ENCODE peak calls at places on chromosomes 3 and 15, in six cellular contexts. One of them, this sample, is unnamed.

GRCh38 chr3:119195911-119196310 is 22.5 kb downstream of the UPK1B start:
- DNase-seq in NCI-H2081: no peak
- DNase-seq in amniotic stem cell: no peak
- DNase-seq in HCEC 1CT: no peak
- DNase-seq in NCI-H345: no peak
- DNase-seq in H9: no peak
- DNase-seq in this sample: no peak

GRCh38 chr3:62559831-62560445 is 186.6 kb upstream of the FEZF2 start:
- DNase-seq in NCI-H2081: no peak
- DNase-seq in amniotic stem cell: no peak
- DNase-seq in HCEC 1CT: peak; percentile 73
- DNase-seq in NCI-H345: no peak
- DNase-seq in H9: no peak
- DNase-seq in this sample: no peak

GRCh38 chr3:183688869-183689268 is 8.7 kb upstream of the YEATS2 start:
- DNase-seq in NCI-H2081: no peak
- DNase-seq in amniotic stem cell: no peak
- DNase-seq in HCEC 1CT: peak; percentile 12
- DNase-seq in NCI-H345: peak; percentile 22
- DNase-seq in H9: no peak
- DNase-seq in this sample: no peak

GRCh38 chr3:112376996-112377395 is 44.0 kb downstream of the CD200 start:
- DNase-seq in NCI-H2081: no peak
- DNase-seq in amniotic stem cell: no peak
- DNase-seq in HCEC 1CT: peak; percentile 39
- DNase-seq in NCI-H345: no peak
- DNase-seq in H9: no peak
- DNase-seq in this sample: no peak

GRCh38 chr3:12994607-12995388 is 78.4 kb downstream of the IQSEC1 start:
- DNase-seq in NCI-H2081: peak; percentile 59
- DNase-seq in amniotic stem cell: peak; percentile 74
- DNase-seq in HCEC 1CT: peak; percentile 60
- DNase-seq in NCI-H345: peak; percentile 76
- DNase-seq in H9: peak; percentile 92
- DNase-seq in this sample: peak; percentile 23

GRCh38 chr15:69929905-69930630 is 167.6 kb downstream of the TLE3 start:
- DNase-seq in NCI-H2081: no peak
- DNase-seq in amniotic stem cell: no peak
- DNase-seq in HCEC 1CT: no peak
- DNase-seq in NCI-H345: no peak
- DNase-seq in H9: peak; percentile 8
- DNase-seq in this sample: no peak

GRCh38 chr3:12943124-12944021 is 102.0 kb upstream of the RPL32 start:
- DNase-seq in NCI-H2081: no peak
- DNase-seq in amniotic stem cell: no peak
- DNase-seq in HCEC 1CT: no peak
- DNase-seq in NCI-H345: no peak
- DNase-seq in H9: no peak
- DNase-seq in this sample: no peak

GRCh38 chr15:56931674-56932507 is 13.4 kb downstream of the TCF12 start:
- DNase-seq in NCI-H2081: no peak
- DNase-seq in amniotic stem cell: no peak
- DNase-seq in HCEC 1CT: no peak
- DNase-seq in NCI-H345: no peak
- DNase-seq in H9: no peak
- DNase-seq in this sample: no peak

GRCh38 chr3:156620260-156620659 is 54.1 kb upstream of the TIPARP start:
- DNase-seq in NCI-H2081: peak; percentile 82
- DNase-seq in amniotic stem cell: no peak
- DNase-seq in HCEC 1CT: no peak
- DNase-seq in NCI-H345: peak; percentile 85
- DNase-seq in H9: no peak
- DNase-seq in this sample: peak; percentile 26

GRCh38 chr3:122563717-122564025 is 429 bp downstream of the PARP9 start:
- DNase-seq in NCI-H2081: no peak
- DNase-seq in amniotic stem cell: no peak
- DNase-seq in HCEC 1CT: no peak
- DNase-seq in NCI-H345: peak; percentile 5
- DNase-seq in H9: no peak
- DNase-seq in this sample: no peak

GRCh38 chr3:133763797-133764734 is 17.9 kb downstream of the TF start:
- DNase-seq in NCI-H2081: no peak
- DNase-seq in amniotic stem cell: no peak
- DNase-seq in HCEC 1CT: no peak
- DNase-seq in NCI-H345: no peak
- DNase-seq in H9: no peak
- DNase-seq in this sample: no peak

GRCh38 chr3:95172144-95172543 is 1109.3 kb downstream of the NSUN3 start:
- DNase-seq in NCI-H2081: no peak
- DNase-seq in amniotic stem cell: no peak
- DNase-seq in HCEC 1CT: no peak
- DNase-seq in NCI-H345: no peak
- DNase-seq in H9: no peak
- DNase-seq in this sample: no peak

This sample was measured in NCI-H748 treated with DMSO at 0.1 percent for 48 hours.